ENCODE peak calls at places on chromosome 12, in four cellular contexts. V is stimulated activated CD4-positive, alpha-beta T cell treated with anti-CD3 and anti-CD28 coated beads, Interleukin-15, amount 100 ng/mL, for 1 hour; C is RPMI7951; S is osteocyte. H is an unnamed sample.

GRCh38 chr12:59595097-59595496 is 732 bp upstream of the SLC16A7 start:
- DNase-seq in V (no peak), C (no peak), S (no peak), H (no peak)

GRCh38 chr12:54082402-54082892 is 28.8 kb downstream of the HOXC4 start:
- DNase-seq in V (no peak), C (peak; percentile 28), S (no peak), H (no peak)

GRCh38 chr12:131003676-131004075 is 50.0 kb downstream of the ADGRD1 start:
- DNase-seq in V (no peak), C (no peak), S (no peak), H (no peak)

GRCh38 chr12:88931598-88931997 is 351.3 kb upstream of the KITLG start:
- DNase-seq in V (no peak), C (peak; percentile 20), S (no peak), H (no peak)

GRCh38 chr12:100460702-100461101 is 13.0 kb upstream of the NR1H4 start:
- DNase-seq in V (no peak), C (no peak), S (no peak), H (no peak)

GRCh38 chr12:57623811-57624390 is 9.1 kb downstream of the B4GALNT1 start:
- DNase-seq in V (no peak), C (no peak), S (no peak), H (no peak)

GRCh38 chr12:130953783-130954543 is at the start of gene ADGRD1:
- DNase-seq in V (no peak), C (no peak), S (peak; percentile 77), H (no peak)

GRCh38 chr12:68423175-68423574 is 91.0 kb upstream of the MDM1 start:
- DNase-seq in V (no peak), C (no peak), S (no peak), H (no peak)

H was measured in vagina.